ENCODE peak calls at places on chromosomes 7 and 10, in six cellular contexts. One of them, this sample, is unnamed.

GRCh38 chr7:11376549-11376948 is 402.9 kb downstream of the PHF14 start:
- DNase-seq in B cell: no peak
- DNase-seq in HCT116: no peak
- DNase-seq in omental fat pad: no peak
- DNase-seq in adrenal gland: no peak
- DNase-seq in nephron progenitor cell: no peak
- DNase-seq in this sample: no peak

GRCh38 chr7:22561356-22561755 is 61.4 kb upstream of the STEAP1B start:
- DNase-seq in B cell: no peak
- DNase-seq in HCT116: no peak
- DNase-seq in adrenal gland: peak; percentile 80
- DNase-seq in nephron progenitor cell: peak; percentile 60
- DNase-seq in omental fat pad: no peak
- DNase-seq in this sample: peak; percentile 32

GRCh38 chr7:37918526-37918925 is 1.9 kb upstream of the SFRP4 start:
- DNase-seq in nephron progenitor cell: no peak
- DNase-seq in omental fat pad: no peak
- DNase-seq in HCT116: no peak
- DNase-seq in adrenal gland: no peak
- DNase-seq in B cell: no peak
- DNase-seq in this sample: no peak

GRCh38 chr7:118080947-118081346 is 103.0 kb upstream of the LSM8 start:
- DNase-seq in omental fat pad: peak; percentile 29
- DNase-seq in nephron progenitor cell: no peak
- DNase-seq in B cell: no peak
- DNase-seq in adrenal gland: no peak
- DNase-seq in HCT116: peak; percentile 69
- DNase-seq in this sample: no peak

GRCh38 chr7:68321076-68321639 is 1277.1 kb upstream of the AUTS2 start:
- DNase-seq in HCT116: no peak
- DNase-seq in B cell: no peak
- DNase-seq in nephron progenitor cell: no peak
- DNase-seq in omental fat pad: no peak
- DNase-seq in adrenal gland: peak; percentile 49
- DNase-seq in this sample: peak; percentile 33

GRCh38 chr7:150983893-150984368 is 5.8 kb upstream of the KCNH2 start:
- DNase-seq in adrenal gland: peak; percentile 41
- DNase-seq in HCT116: no peak
- DNase-seq in nephron progenitor cell: peak; percentile 76
- DNase-seq in B cell: peak; percentile 57
- DNase-seq in omental fat pad: no peak
- DNase-seq in this sample: peak; percentile 69

GRCh38 chr10:84196083-84196482 is 1.7 kb downstream of the CDHR1 start:
- DNase-seq in omental fat pad: no peak
- DNase-seq in HCT116: no peak
- DNase-seq in adrenal gland: no peak
- DNase-seq in B cell: no peak
- DNase-seq in nephron progenitor cell: no peak
- DNase-seq in this sample: no peak

GRCh38 chr10:131789516-131789915 is 111.3 kb upstream of the PPP2R2D start:
- DNase-seq in adrenal gland: no peak
- DNase-seq in omental fat pad: no peak
- DNase-seq in nephron progenitor cell: no peak
- DNase-seq in B cell: no peak
- DNase-seq in HCT116: no peak
- DNase-seq in this sample: no peak

GRCh38 chr7:156160811-156161210 is 348.5 kb upstream of the SHH start:
- DNase-seq in omental fat pad: no peak
- DNase-seq in B cell: no peak
- DNase-seq in HCT116: peak; percentile 28
- DNase-seq in adrenal gland: no peak
- DNase-seq in nephron progenitor cell: peak; percentile 72
- DNase-seq in this sample: no peak

GRCh38 chr10:6074489-6075301 is 12.5 kb upstream of the IL2RA start:
- DNase-seq in B cell: no peak
- DNase-seq in nephron progenitor cell: no peak
- DNase-seq in adrenal gland: peak; percentile 12
- DNase-seq in omental fat pad: no peak
- DNase-seq in HCT116: no peak
- DNase-seq in this sample: no peak

GRCh38 chr7:12771378-12771877 is 84.0 kb downstream of the ARL4A start:
- DNase-seq in nephron progenitor cell: no peak
- DNase-seq in adrenal gland: peak; percentile 71
- DNase-seq in HCT116: no peak
- DNase-seq in B cell: no peak
- DNase-seq in omental fat pad: no peak
- DNase-seq in this sample: peak; percentile 54

GRCh38 chr10:90587081-90587491 is 270.8 kb downstream of the HTR7 start:
- DNase-seq in HCT116: peak; percentile 94
- DNase-seq in adrenal gland: peak; percentile 72
- DNase-seq in nephron progenitor cell: no peak
- DNase-seq in B cell: no peak
- DNase-seq in omental fat pad: no peak
- DNase-seq in this sample: no peak

GRCh38 chr10:1962025-1962424 is 224.7 kb upstream of the ADARB2 start:
- DNase-seq in omental fat pad: no peak
- DNase-seq in nephron progenitor cell: no peak
- DNase-seq in HCT116: no peak
- DNase-seq in adrenal gland: no peak
- DNase-seq in B cell: no peak
- DNase-seq in this sample: no peak

GRCh38 chr7:135147341-135147898 is 452 bp upstream of the TMEM140 start:
- DNase-seq in B cell: no peak
- DNase-seq in nephron progenitor cell: no peak
- DNase-seq in omental fat pad: no peak
- DNase-seq in adrenal gland: no peak
- DNase-seq in HCT116: no peak
- DNase-seq in this sample: no peak

GRCh38 chr10:73589538-73590126 is 1.5 kb downstream of the USP54 start:
- DNase-seq in B cell: no peak
- DNase-seq in nephron progenitor cell: no peak
- DNase-seq in omental fat pad: no peak
- DNase-seq in HCT116: no peak
- DNase-seq in adrenal gland: no peak
- DNase-seq in this sample: no peak

GRCh38 chr10:102408728-102409603 is 9.6 kb downstream of the PSD start:
- DNase-seq in omental fat pad: no peak
- DNase-seq in nephron progenitor cell: peak; percentile 75
- DNase-seq in B cell: peak; percentile 66
- DNase-seq in adrenal gland: no peak
- DNase-seq in HCT116: no peak
- DNase-seq in this sample: peak; percentile 74

GRCh38 chr7:112080441-112080840 is 125.8 kb downstream of the DOCK4 start:
- DNase-seq in HCT116: no peak
- DNase-seq in omental fat pad: no peak
- DNase-seq in nephron progenitor cell: no peak
- DNase-seq in adrenal gland: peak; percentile 35
- DNase-seq in B cell: peak; percentile 50
- DNase-seq in this sample: no peak

GRCh38 chr7:516606-517456 is 2.8 kb downstream of the PDGFA start:
- DNase-seq in omental fat pad: no peak
- DNase-seq in adrenal gland: peak; percentile 76
- DNase-seq in B cell: no peak
- DNase-seq in HCT116: no peak
- DNase-seq in nephron progenitor cell: peak; percentile 56
- DNase-seq in this sample: no peak

GRCh38 chr7:56447864-56448693 is 331.9 kb upstream of the NUPR2 start:
- DNase-seq in HCT116: no peak
- DNase-seq in nephron progenitor cell: no peak
- DNase-seq in B cell: no peak
- DNase-seq in omental fat pad: no peak
- DNase-seq in adrenal gland: no peak
- DNase-seq in this sample: no peak

GRCh38 chr7:151725844-151726770 is 150.8 kb downstream of the PRKAG2 start:
- DNase-seq in adrenal gland: no peak
- DNase-seq in omental fat pad: no peak
- DNase-seq in B cell: no peak
- DNase-seq in HCT116: no peak
- DNase-seq in nephron progenitor cell: no peak
- DNase-seq in this sample: no peak

GRCh38 chr7:156765901-156766656 is 125.5 kb downstream of the RNF32 start:
- DNase-seq in HCT116: no peak
- DNase-seq in adrenal gland: peak; percentile 18
- DNase-seq in nephron progenitor cell: no peak
- DNase-seq in omental fat pad: no peak
- DNase-seq in B cell: no peak
- DNase-seq in this sample: no peak

GRCh38 chr7:1853619-1854520 is 183.8 kb downstream of the ELFN1 start:
- DNase-seq in omental fat pad: no peak
- DNase-seq in nephron progenitor cell: peak; percentile 29
- DNase-seq in adrenal gland: no peak
- DNase-seq in HCT116: no peak
- DNase-seq in B cell: no peak
- DNase-seq in this sample: peak; percentile 38

GRCh38 chr10:19730071-19730470 is 86.2 kb upstream of the PLXDC2 start:
- DNase-seq in adrenal gland: no peak
- DNase-seq in omental fat pad: no peak
- DNase-seq in B cell: no peak
- DNase-seq in nephron progenitor cell: no peak
- DNase-seq in HCT116: no peak
- DNase-seq in this sample: no peak

GRCh38 chr10:16520900-16521299 is 779 bp downstream of the C1QL3 start:
- DNase-seq in nephron progenitor cell: peak; percentile 57
- DNase-seq in HCT116: no peak
- DNase-seq in B cell: peak; percentile 10
- DNase-seq in adrenal gland: peak; percentile 22
- DNase-seq in omental fat pad: no peak
- DNase-seq in this sample: no peak

GRCh38 chr10:16521311-16522016 is at the start of gene C1QL3:
- DNase-seq in adrenal gland: peak; percentile 27
- DNase-seq in B cell: no peak
- DNase-seq in nephron progenitor cell: peak; percentile 53
- DNase-seq in HCT116: no peak
- DNase-seq in omental fat pad: no peak
- DNase-seq in this sample: peak; percentile 53

GRCh38 chr10:16519250-16519907 is 2.3 kb downstream of the C1QL3 start:
- DNase-seq in HCT116: no peak
- DNase-seq in B cell: no peak
- DNase-seq in omental fat pad: no peak
- DNase-seq in nephron progenitor cell: peak; percentile 15
- DNase-seq in adrenal gland: no peak
- DNase-seq in this sample: no peak

GRCh38 chr10:16518822-16519221 is 2.9 kb downstream of the C1QL3 start:
- DNase-seq in B cell: no peak
- DNase-seq in nephron progenitor cell: no peak
- DNase-seq in HCT116: no peak
- DNase-seq in omental fat pad: no peak
- DNase-seq in adrenal gland: no peak
- DNase-seq in this sample: no peak

DNA sequence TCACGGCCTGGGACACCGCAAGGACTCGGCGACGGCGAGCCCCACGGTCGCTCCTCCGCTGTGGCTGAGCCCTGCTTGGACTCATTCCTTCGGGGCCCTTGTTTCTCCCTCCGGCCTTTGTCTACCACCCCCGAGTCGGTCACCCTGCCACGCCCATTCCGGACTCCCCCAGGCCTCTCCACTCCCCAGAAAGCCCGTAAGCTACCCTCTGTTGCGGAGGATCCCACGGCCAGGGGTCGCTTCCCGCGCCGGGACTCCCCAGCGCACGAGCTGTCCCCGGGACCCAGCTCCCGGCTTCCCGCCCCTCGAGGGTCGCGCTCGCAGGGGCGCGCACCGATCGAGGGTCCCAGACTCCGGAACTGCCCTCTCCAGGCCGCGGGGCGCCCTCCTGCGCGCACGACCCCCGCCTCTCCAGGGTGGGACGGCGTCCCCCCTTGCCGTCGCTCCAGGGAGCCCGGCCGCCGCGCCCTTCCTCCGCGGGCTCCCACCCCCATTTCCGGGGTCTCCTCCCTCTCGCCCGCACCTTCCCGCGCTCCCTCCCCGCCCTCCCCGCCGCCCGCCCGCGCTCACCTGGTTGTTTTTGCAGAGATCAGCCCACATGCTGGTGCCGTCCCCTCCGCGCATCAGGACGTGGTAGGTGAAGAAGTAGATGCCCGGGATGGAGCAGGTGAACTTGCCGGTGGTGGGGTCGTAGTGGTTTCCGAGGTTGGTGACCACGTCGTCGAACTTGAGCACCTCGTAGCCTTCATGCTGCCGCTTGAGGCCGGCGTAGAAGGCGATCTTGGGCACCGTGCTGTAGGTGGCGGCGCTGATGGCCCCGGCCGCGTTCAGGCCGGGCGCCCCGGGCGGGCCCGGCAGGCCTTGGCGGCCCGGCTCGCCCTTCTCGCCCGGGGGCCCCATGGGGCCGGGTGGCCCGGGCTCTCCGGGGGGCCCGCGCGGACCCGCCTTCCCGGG is 1.5 kb downstream of the C1QL3 start:
- DNase-seq in HCT116: no peak
- DNase-seq in adrenal gland: no peak
- DNase-seq in nephron progenitor cell: peak; percentile 32
- DNase-seq in B cell: no peak
- DNase-seq in omental fat pad: no peak
- DNase-seq in this sample: no peak
- TF ChIP-seq CTCF in HCT116: no peak
- TF ChIP-seq CTCF in adrenal gland: no peak
- TF ChIP-seq CTCF in nephron progenitor cell: no peak
- TF ChIP-seq CTCF in B cell: no peak
- TF ChIP-seq CTCF in omental fat pad: no peak
- TF ChIP-seq CTCF in this sample: no peak

GRCh38 chr10:130422366-130423324 is 286.5 kb downstream of the GLRX3 start:
- DNase-seq in B cell: no peak
- DNase-seq in omental fat pad: no peak
- DNase-seq in HCT116: no peak
- DNase-seq in adrenal gland: no peak
- DNase-seq in nephron progenitor cell: no peak
- DNase-seq in this sample: no peak
- TF ChIP-seq CTCF in B cell: no peak
- TF ChIP-seq CTCF in omental fat pad: no peak
- TF ChIP-seq CTCF in HCT116: no peak
- TF ChIP-seq CTCF in adrenal gland: no peak
- TF ChIP-seq CTCF in nephron progenitor cell: no peak
- TF ChIP-seq CTCF in this sample: no peak

GRCh38 chr10:97452352-97452751 is 6.4 kb downstream of the ZDHHC16 start:
- DNase-seq in HCT116: no peak
- DNase-seq in omental fat pad: no peak
- DNase-seq in nephron progenitor cell: no peak
- DNase-seq in adrenal gland: no peak
- DNase-seq in B cell: no peak
- DNase-seq in this sample: no peak
- TF ChIP-seq CTCF in HCT116: no peak
- TF ChIP-seq CTCF in omental fat pad: no peak
- TF ChIP-seq CTCF in nephron progenitor cell: no peak
- TF ChIP-seq CTCF in adrenal gland: no peak
- TF ChIP-seq CTCF in B cell: no peak
- TF ChIP-seq CTCF in this sample: no peak

GRCh38 chr7:8700076-8700624 is 266.7 kb downstream of the NXPH1 start:
- DNase-seq in HCT116: no peak
- DNase-seq in nephron progenitor cell: no peak
- DNase-seq in omental fat pad: no peak
- DNase-seq in adrenal gland: no peak
- DNase-seq in B cell: no peak
- DNase-seq in this sample: no peak

DNA sequence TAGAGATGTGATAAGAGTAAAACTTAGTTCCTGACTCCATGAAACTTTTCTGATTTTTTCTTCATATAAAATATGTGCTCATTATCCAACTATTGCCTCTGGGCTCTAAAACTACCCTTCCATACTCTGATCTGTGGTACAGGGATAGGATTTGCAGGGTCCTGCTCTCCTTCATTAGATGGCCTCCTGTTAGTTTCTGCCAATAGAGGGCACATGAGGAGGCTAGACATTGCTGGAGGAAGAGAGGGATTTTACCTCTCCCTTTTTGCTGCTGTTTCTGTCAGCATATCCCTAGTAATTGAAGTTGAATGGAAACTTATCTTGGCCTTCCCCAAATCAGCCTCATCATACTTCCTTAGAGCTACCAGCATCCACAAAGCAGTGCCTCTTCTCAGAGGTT is 269.4 kb downstream of the NXPH1 start:
- DNase-seq in HCT116: no peak
- DNase-seq in omental fat pad: no peak
- DNase-seq in B cell: no peak
- DNase-seq in nephron progenitor cell: no peak
- DNase-seq in adrenal gland: no peak
- DNase-seq in this sample: no peak
- TF ChIP-seq CTCF in HCT116: peak; percentile 10
- TF ChIP-seq CTCF in omental fat pad: no peak
- TF ChIP-seq CTCF in B cell: no peak
- TF ChIP-seq CTCF in nephron progenitor cell: no peak
- TF ChIP-seq CTCF in adrenal gland: no peak
- TF ChIP-seq CTCF in this sample: no peak